ENCODE peak calls at places on chromosomes 12 and 14, in five cellular contexts. One of them, this sample, is unnamed.

GRCh38 chr14:96821501-96821900 is 24.3 kb downstream of the VRK1 start:
- DNase-seq in stimulated activated CD4-positive, alpha-beta T cell treated with anti-CD3 and anti-CD28 coated beads, Interleukin-1b, Interleukin-23, amount 100 ng/mL, for 48 hours: no peak
- DNase-seq in SW 1271: no peak
- DNase-seq in Right ventricle myocardium superior: no peak
- DNase-seq in NCI-H1694: no peak
- DNase-seq in this sample: no peak

GRCh38 chr12:52130695-52131094 is 51.2 kb downstream of the SMIM41 start:
- DNase-seq in stimulated activated CD4-positive, alpha-beta T cell treated with anti-CD3 and anti-CD28 coated beads, Interleukin-1b, Interleukin-23, amount 100 ng/mL, for 48 hours: no peak
- DNase-seq in SW 1271: no peak
- DNase-seq in Right ventricle myocardium superior: no peak
- DNase-seq in NCI-H1694: no peak
- DNase-seq in this sample: no peak

GRCh38 chr12:47155457-47156166 is 75.9 kb upstream of the AMIGO2 start:
- DNase-seq in stimulated activated CD4-positive, alpha-beta T cell treated with anti-CD3 and anti-CD28 coated beads, Interleukin-1b, Interleukin-23, amount 100 ng/mL, for 48 hours: no peak
- DNase-seq in SW 1271: no peak
- DNase-seq in Right ventricle myocardium superior: no peak
- DNase-seq in NCI-H1694: no peak
- DNase-seq in this sample: no peak

GRCh38 chr12:92648242-92649031 is 54.4 kb upstream of the PLEKHG7 start:
- DNase-seq in stimulated activated CD4-positive, alpha-beta T cell treated with anti-CD3 and anti-CD28 coated beads, Interleukin-1b, Interleukin-23, amount 100 ng/mL, for 48 hours: no peak
- DNase-seq in SW 1271: no peak
- DNase-seq in Right ventricle myocardium superior: no peak
- DNase-seq in NCI-H1694: no peak
- DNase-seq in this sample: no peak

GRCh38 chr12:112112423-112113132 is 4.0 kb upstream of the NAA25 start:
- DNase-seq in stimulated activated CD4-positive, alpha-beta T cell treated with anti-CD3 and anti-CD28 coated beads, Interleukin-1b, Interleukin-23, amount 100 ng/mL, for 48 hours: no peak
- DNase-seq in SW 1271: no peak
- DNase-seq in Right ventricle myocardium superior: no peak
- DNase-seq in NCI-H1694: no peak
- DNase-seq in this sample: no peak

GRCh38 chr12:57893460-57894353 is 47.2 kb upstream of the CTDSP2 start:
- DNase-seq in stimulated activated CD4-positive, alpha-beta T cell treated with anti-CD3 and anti-CD28 coated beads, Interleukin-1b, Interleukin-23, amount 100 ng/mL, for 48 hours: no peak
- DNase-seq in SW 1271: no peak
- DNase-seq in Right ventricle myocardium superior: peak
- DNase-seq in NCI-H1694: peak
- DNase-seq in this sample: peak

GRCh38 chr14:24392327-24393098 is 6.3 kb upstream of the NYNRIN start:
- DNase-seq in stimulated activated CD4-positive, alpha-beta T cell treated with anti-CD3 and anti-CD28 coated beads, Interleukin-1b, Interleukin-23, amount 100 ng/mL, for 48 hours: no peak
- DNase-seq in SW 1271: no peak
- DNase-seq in Right ventricle myocardium superior: no peak
- DNase-seq in NCI-H1694: no peak
- DNase-seq in this sample: no peak

GRCh38 chr12:109291531-109292341 is 17.3 kb downstream of the FOXN4 start:
- DNase-seq in stimulated activated CD4-positive, alpha-beta T cell treated with anti-CD3 and anti-CD28 coated beads, Interleukin-1b, Interleukin-23, amount 100 ng/mL, for 48 hours: no peak
- DNase-seq in SW 1271: no peak
- DNase-seq in Right ventricle myocardium superior: peak
- DNase-seq in NCI-H1694: peak
- DNase-seq in this sample: no peak

GRCh38 chr12:79424109-79424721 is 266.5 kb downstream of the PAWR start:
- DNase-seq in stimulated activated CD4-positive, alpha-beta T cell treated with anti-CD3 and anti-CD28 coated beads, Interleukin-1b, Interleukin-23, amount 100 ng/mL, for 48 hours: no peak
- DNase-seq in SW 1271: peak
- DNase-seq in Right ventricle myocardium superior: no peak
- DNase-seq in NCI-H1694: no peak
- DNase-seq in this sample: no peak

GRCh38 chr12:56299308-56299852 is 750 bp downstream of the CS start:
- DNase-seq in stimulated activated CD4-positive, alpha-beta T cell treated with anti-CD3 and anti-CD28 coated beads, Interleukin-1b, Interleukin-23, amount 100 ng/mL, for 48 hours: peak
- DNase-seq in SW 1271: no peak
- DNase-seq in Right ventricle myocardium superior: no peak
- DNase-seq in NCI-H1694: no peak
- DNase-seq in this sample: no peak

GRCh38 chr14:50928002-50928635 is 16.2 kb downstream of the PYGL start:
- DNase-seq in stimulated activated CD4-positive, alpha-beta T cell treated with anti-CD3 and anti-CD28 coated beads, Interleukin-1b, Interleukin-23, amount 100 ng/mL, for 48 hours: no peak
- DNase-seq in SW 1271: no peak
- DNase-seq in Right ventricle myocardium superior: no peak
- DNase-seq in NCI-H1694: no peak
- DNase-seq in this sample: peak

GRCh38 chr14:89748004-89748403 is 206.5 kb downstream of the EFCAB11 start:
- DNase-seq in stimulated activated CD4-positive, alpha-beta T cell treated with anti-CD3 and anti-CD28 coated beads, Interleukin-1b, Interleukin-23, amount 100 ng/mL, for 48 hours: peak
- DNase-seq in SW 1271: no peak
- DNase-seq in Right ventricle myocardium superior: no peak
- DNase-seq in NCI-H1694: no peak
- DNase-seq in this sample: no peak

GRCh38 chr12:65731771-65732170 is 92.5 kb upstream of the HMGA2 start:
- DNase-seq in stimulated activated CD4-positive, alpha-beta T cell treated with anti-CD3 and anti-CD28 coated beads, Interleukin-1b, Interleukin-23, amount 100 ng/mL, for 48 hours: no peak
- DNase-seq in SW 1271: no peak
- DNase-seq in Right ventricle myocardium superior: no peak
- DNase-seq in NCI-H1694: no peak
- DNase-seq in this sample: no peak

GRCh38 chr14:55752580-55753365 is 172.8 kb downstream of the KTN1 start:
- DNase-seq in stimulated activated CD4-positive, alpha-beta T cell treated with anti-CD3 and anti-CD28 coated beads, Interleukin-1b, Interleukin-23, amount 100 ng/mL, for 48 hours: no peak
- DNase-seq in SW 1271: no peak
- DNase-seq in Right ventricle myocardium superior: no peak
- DNase-seq in NCI-H1694: no peak
- DNase-seq in this sample: no peak

GRCh38 chr12:52020539-52021336 is 14.0 kb downstream of the TAMALIN start:
- DNase-seq in stimulated activated CD4-positive, alpha-beta T cell treated with anti-CD3 and anti-CD28 coated beads, Interleukin-1b, Interleukin-23, amount 100 ng/mL, for 48 hours: peak
- DNase-seq in SW 1271: no peak
- DNase-seq in Right ventricle myocardium superior: no peak
- DNase-seq in NCI-H1694: peak
- DNase-seq in this sample: peak

GRCh38 chr14:98835051-98835824 is 436.8 kb downstream of the BCL11B start:
- DNase-seq in stimulated activated CD4-positive, alpha-beta T cell treated with anti-CD3 and anti-CD28 coated beads, Interleukin-1b, Interleukin-23, amount 100 ng/mL, for 48 hours: no peak
- DNase-seq in SW 1271: no peak
- DNase-seq in Right ventricle myocardium superior: no peak
- DNase-seq in NCI-H1694: no peak
- DNase-seq in this sample: no peak

GRCh38 chr12:84779169-84779568 is 133.4 kb downstream of the SLC6A15 start:
- DNase-seq in stimulated activated CD4-positive, alpha-beta T cell treated with anti-CD3 and anti-CD28 coated beads, Interleukin-1b, Interleukin-23, amount 100 ng/mL, for 48 hours: no peak
- DNase-seq in SW 1271: no peak
- DNase-seq in Right ventricle myocardium superior: no peak
- DNase-seq in NCI-H1694: no peak
- DNase-seq in this sample: no peak

GRCh38 chr14:51304428-51304827 is 64.4 kb downstream of the TMX1 start:
- DNase-seq in stimulated activated CD4-positive, alpha-beta T cell treated with anti-CD3 and anti-CD28 coated beads, Interleukin-1b, Interleukin-23, amount 100 ng/mL, for 48 hours: peak
- DNase-seq in SW 1271: no peak
- DNase-seq in Right ventricle myocardium superior: no peak
- DNase-seq in NCI-H1694: no peak
- DNase-seq in this sample: no peak

GRCh38 chr14:61562321-61563161 is 132.8 kb upstream of the HIF1A start:
- DNase-seq in stimulated activated CD4-positive, alpha-beta T cell treated with anti-CD3 and anti-CD28 coated beads, Interleukin-1b, Interleukin-23, amount 100 ng/mL, for 48 hours: peak
- DNase-seq in SW 1271: peak
- DNase-seq in Right ventricle myocardium superior: no peak
- DNase-seq in NCI-H1694: no peak
- DNase-seq in this sample: no peak

GRCh38 chr12:88703790-88704189 is 123.5 kb upstream of the KITLG start:
- DNase-seq in stimulated activated CD4-positive, alpha-beta T cell treated with anti-CD3 and anti-CD28 coated beads, Interleukin-1b, Interleukin-23, amount 100 ng/mL, for 48 hours: no peak
- DNase-seq in SW 1271: no peak
- DNase-seq in Right ventricle myocardium superior: no peak
- DNase-seq in NCI-H1694: no peak
- DNase-seq in this sample: no peak

GRCh38 chr12:23927907-23928306 is 21.6 kb downstream of the SOX5 start:
- DNase-seq in stimulated activated CD4-positive, alpha-beta T cell treated with anti-CD3 and anti-CD28 coated beads, Interleukin-1b, Interleukin-23, amount 100 ng/mL, for 48 hours: no peak
- DNase-seq in SW 1271: no peak
- DNase-seq in Right ventricle myocardium superior: no peak
- DNase-seq in NCI-H1694: no peak
- DNase-seq in this sample: no peak

GRCh38 chr12:56346663-56347062 is 8.0 kb downstream of the IL23A start:
- DNase-seq in stimulated activated CD4-positive, alpha-beta T cell treated with anti-CD3 and anti-CD28 coated beads, Interleukin-1b, Interleukin-23, amount 100 ng/mL, for 48 hours: no peak
- DNase-seq in SW 1271: no peak
- DNase-seq in Right ventricle myocardium superior: no peak
- DNase-seq in NCI-H1694: no peak
- DNase-seq in this sample: no peak

GRCh38 chr12:7989827-7990491 is 42.6 kb upstream of the FOXJ2 start:
- DNase-seq in stimulated activated CD4-positive, alpha-beta T cell treated with anti-CD3 and anti-CD28 coated beads, Interleukin-1b, Interleukin-23, amount 100 ng/mL, for 48 hours: peak
- DNase-seq in SW 1271: no peak
- DNase-seq in Right ventricle myocardium superior: peak
- DNase-seq in NCI-H1694: no peak
- DNase-seq in this sample: peak

GRCh38 chr12:106039646-106040404 is 98.9 kb downstream of the NUAK1 start:
- DNase-seq in stimulated activated CD4-positive, alpha-beta T cell treated with anti-CD3 and anti-CD28 coated beads, Interleukin-1b, Interleukin-23, amount 100 ng/mL, for 48 hours: no peak
- DNase-seq in SW 1271: no peak
- DNase-seq in Right ventricle myocardium superior: no peak
- DNase-seq in NCI-H1694: no peak
- DNase-seq in this sample: no peak

GRCh38 chr12:72272731-72273498 is 745 bp downstream of the TRHDE start:
- DNase-seq in stimulated activated CD4-positive, alpha-beta T cell treated with anti-CD3 and anti-CD28 coated beads, Interleukin-1b, Interleukin-23, amount 100 ng/mL, for 48 hours: no peak
- DNase-seq in SW 1271: no peak
- DNase-seq in Right ventricle myocardium superior: peak
- DNase-seq in NCI-H1694: no peak
- DNase-seq in this sample: peak

GRCh38 chr12:53844989-53845836 is 93.4 kb upstream of the HOXC13 start:
- DNase-seq in stimulated activated CD4-positive, alpha-beta T cell treated with anti-CD3 and anti-CD28 coated beads, Interleukin-1b, Interleukin-23, amount 100 ng/mL, for 48 hours: no peak
- DNase-seq in SW 1271: peak
- DNase-seq in Right ventricle myocardium superior: no peak
- DNase-seq in NCI-H1694: no peak
- DNase-seq in this sample: no peak

GRCh38 chr12:122336015-122336946 is 70.0 kb upstream of the VPS33A start:
- DNase-seq in stimulated activated CD4-positive, alpha-beta T cell treated with anti-CD3 and anti-CD28 coated beads, Interleukin-1b, Interleukin-23, amount 100 ng/mL, for 48 hours: peak
- DNase-seq in SW 1271: no peak
- DNase-seq in Right ventricle myocardium superior: peak
- DNase-seq in NCI-H1694: peak
- DNase-seq in this sample: peak

GRCh38 chr12:67356400-67356799 is 87.2 kb downstream of the CAND1 start:
- DNase-seq in stimulated activated CD4-positive, alpha-beta T cell treated with anti-CD3 and anti-CD28 coated beads, Interleukin-1b, Interleukin-23, amount 100 ng/mL, for 48 hours: no peak
- DNase-seq in SW 1271: no peak
- DNase-seq in Right ventricle myocardium superior: no peak
- DNase-seq in NCI-H1694: no peak
- DNase-seq in this sample: no peak

GRCh38 chr14:52031781-52032180 is 37.1 kb downstream of the NID2 start:
- DNase-seq in stimulated activated CD4-positive, alpha-beta T cell treated with anti-CD3 and anti-CD28 coated beads, Interleukin-1b, Interleukin-23, amount 100 ng/mL, for 48 hours: no peak
- DNase-seq in SW 1271: no peak
- DNase-seq in Right ventricle myocardium superior: peak
- DNase-seq in NCI-H1694: no peak
- DNase-seq in this sample: peak

GRCh38 chr14:53411110-53411509 is 258.0 kb upstream of the DDHD1 start:
- DNase-seq in stimulated activated CD4-positive, alpha-beta T cell treated with anti-CD3 and anti-CD28 coated beads, Interleukin-1b, Interleukin-23, amount 100 ng/mL, for 48 hours: no peak
- DNase-seq in SW 1271: no peak
- DNase-seq in Right ventricle myocardium superior: peak
- DNase-seq in NCI-H1694: no peak
- DNase-seq in this sample: no peak

GRCh38 chr12:70876952-70877351 is 43.6 kb downstream of the PTPRR start:
- DNase-seq in stimulated activated CD4-positive, alpha-beta T cell treated with anti-CD3 and anti-CD28 coated beads, Interleukin-1b, Interleukin-23, amount 100 ng/mL, for 48 hours: no peak
- DNase-seq in SW 1271: no peak
- DNase-seq in Right ventricle myocardium superior: no peak
- DNase-seq in NCI-H1694: no peak
- DNase-seq in this sample: no peak

GRCh38 chr12:114661245-114661644 is 22.7 kb downstream of the TBX3 start:
- DNase-seq in stimulated activated CD4-positive, alpha-beta T cell treated with anti-CD3 and anti-CD28 coated beads, Interleukin-1b, Interleukin-23, amount 100 ng/mL, for 48 hours: no peak
- DNase-seq in SW 1271: no peak
- DNase-seq in Right ventricle myocardium superior: no peak
- DNase-seq in NCI-H1694: no peak
- DNase-seq in this sample: no peak

This sample was measured in Right ventricle myocardium inferior.